ENCODE peak calls at places on chromosomes 4 and X, in four cellular contexts. One of them, this sample, is unnamed.

GRCh38 chrX:139967300-139967699 is 2.0 kb upstream of the CXorf66 start:
- DNase-seq in T-helper 1 cell: no peak
- DNase-seq in thoracic aorta: no peak
- DNase-seq in foreskin keratinocyte: no peak
- DNase-seq in this sample: no peak

GRCh38 chr4:123361195-123361861 is 35.3 kb upstream of the SPRY1 start:
- DNase-seq in foreskin keratinocyte: peak
- DNase-seq in thoracic aorta: peak
- DNase-seq in T-helper 1 cell: no peak
- DNase-seq in this sample: no peak

GRCh38 chr4:41839945-41840854 is 91.7 kb upstream of the PHOX2B start:
- DNase-seq in thoracic aorta: no peak
- DNase-seq in T-helper 1 cell: no peak
- DNase-seq in foreskin keratinocyte: peak
- DNase-seq in this sample: no peak

GRCh38 chr4:149344436-149344835 is 471.2 kb downstream of the IQCM start:
- DNase-seq in foreskin keratinocyte: peak
- DNase-seq in thoracic aorta: no peak
- DNase-seq in T-helper 1 cell: no peak
- DNase-seq in this sample: no peak

GRCh38 chrX:4550018-4550417 is 836.6 kb upstream of the PRKX start:
- DNase-seq in thoracic aorta: no peak
- DNase-seq in T-helper 1 cell: no peak
- DNase-seq in foreskin keratinocyte: no peak
- DNase-seq in this sample: no peak

GRCh38 chr4:3070709-3071500 is 3.4 kb downstream of the HTT-AS start:
- DNase-seq in T-helper 1 cell: no peak
- DNase-seq in foreskin keratinocyte: no peak
- DNase-seq in thoracic aorta: no peak
- DNase-seq in this sample: no peak

GRCh38 chr4:171891038-171891437 is 77.8 kb downstream of the GALNTL6 start:
- DNase-seq in T-helper 1 cell: no peak
- DNase-seq in foreskin keratinocyte: no peak
- DNase-seq in thoracic aorta: no peak
- DNase-seq in this sample: no peak

GRCh38 chr4:126630171-126630570 is 1002.6 kb upstream of the INTU start:
- DNase-seq in foreskin keratinocyte: no peak
- DNase-seq in thoracic aorta: no peak
- DNase-seq in T-helper 1 cell: no peak
- DNase-seq in this sample: no peak

GRCh38 chr4:76105652-76106051 is 31.1 kb downstream of the ART3 start:
- DNase-seq in foreskin keratinocyte: no peak
- DNase-seq in thoracic aorta: no peak
- DNase-seq in T-helper 1 cell: no peak
- DNase-seq in this sample: no peak

GRCh38 chr4:7411896-7412585 is 22.7 kb downstream of the PSAPL1 start:
- DNase-seq in thoracic aorta: no peak
- DNase-seq in foreskin keratinocyte: no peak
- DNase-seq in T-helper 1 cell: no peak
- DNase-seq in this sample: no peak

GRCh38 chrX:153456704-153457103 is 10.8 kb upstream of the TREX2 start:
- DNase-seq in thoracic aorta: no peak
- DNase-seq in T-helper 1 cell: no peak
- DNase-seq in foreskin keratinocyte: no peak
- DNase-seq in this sample: no peak

GRCh38 chr4:134141728-134142127 is 59.9 kb downstream of the PABPC4L start:
- DNase-seq in T-helper 1 cell: no peak
- DNase-seq in thoracic aorta: no peak
- DNase-seq in foreskin keratinocyte: no peak
- DNase-seq in this sample: no peak

GRCh38 chr4:67721317-67721769 is 20.4 kb upstream of the UBA6 start:
- DNase-seq in thoracic aorta: no peak
- DNase-seq in T-helper 1 cell: no peak
- DNase-seq in foreskin keratinocyte: no peak
- DNase-seq in this sample: no peak

GRCh38 chrX:20989361-20989760 is 384.9 kb upstream of the CNKSR2 start:
- DNase-seq in thoracic aorta: no peak
- DNase-seq in T-helper 1 cell: no peak
- DNase-seq in foreskin keratinocyte: no peak
- DNase-seq in this sample: no peak

GRCh38 chr4:76199664-76200211 is 13.9 kb downstream of the SCARB2 start:
- DNase-seq in T-helper 1 cell: no peak
- DNase-seq in foreskin keratinocyte: no peak
- DNase-seq in thoracic aorta: no peak
- DNase-seq in this sample: no peak

GRCh38 chrX:68837119-68837518 is 8.3 kb downstream of the EFNB1 start:
- DNase-seq in T-helper 1 cell: no peak
- DNase-seq in foreskin keratinocyte: no peak
- DNase-seq in thoracic aorta: no peak
- DNase-seq in this sample: no peak

GRCh38 chr4:186942745-186943606 is 219.3 kb upstream of the FAT1 start:
- DNase-seq in thoracic aorta: no peak
- DNase-seq in T-helper 1 cell: no peak
- DNase-seq in foreskin keratinocyte: no peak
- DNase-seq in this sample: no peak

GRCh38 chr4:6416518-6417286 is 55.7 kb downstream of the PPP2R2C start:
- DNase-seq in T-helper 1 cell: no peak
- DNase-seq in foreskin keratinocyte: no peak
- DNase-seq in thoracic aorta: no peak
- DNase-seq in this sample: no peak

GRCh38 chrX:122703762-122704161 is 480.3 kb upstream of the GRIA3 start:
- DNase-seq in foreskin keratinocyte: peak
- DNase-seq in thoracic aorta: no peak
- DNase-seq in T-helper 1 cell: no peak
- DNase-seq in this sample: no peak

GRCh38 chr4:90345549-90345948 is 218.4 kb downstream of the CCSER1 start:
- DNase-seq in thoracic aorta: no peak
- DNase-seq in T-helper 1 cell: no peak
- DNase-seq in foreskin keratinocyte: no peak
- DNase-seq in this sample: no peak

This sample was measured in activated T-helper 9 cell treated with anti-CD3 and anti-CD28 coated beads, Interleukin-2, amount 50 U/mL, for 16 hours.